ENCODE peak calls at places on chromosomes 11 and 22, in ten cellular contexts. W is A549, R is GM12865, O is fibroblast of lung, E is ovary, P is neural crest cell, A is tibial artery, K is HFFc6, C is AG09309, G is brain microvascular endothelial cell. V is an unnamed sample.

GRCh38 chr11:118224512-118225180 is at the start of gene JAML:
- DNase-seq in W (no peak), R (peak), O (no peak), E (no peak), P (no peak), A (no peak), K (no peak), C (no peak), G (no peak), V (peak)

GRCh38 chr11:74018331-74019005 is 9.6 kb upstream of the UCP3 start:
- DNase-seq in W (no peak), R (no peak), O (peak), E (peak), P (no peak), A (peak), K (peak), C (peak), G (peak), V (peak)

GRCh38 chr11:61892085-61892370 is 683 bp upstream of the FADS3 start:
- DNase-seq in W (no peak), R (no peak), O (no peak), E (no peak), P (no peak), A (no peak), K (no peak), C (no peak), G (no peak), V (no peak)

GRCh38 chr22:50469377-50470305 is 5.2 kb downstream of the SBF1 start:
- DNase-seq in W (no peak), R (peak), O (peak), E (no peak), P (no peak), A (no peak), K (no peak), C (no peak), G (peak), V (peak)

GRCh38 chr11:46480909-46481308 is 89.3 kb upstream of the CHRM4 start:
- DNase-seq in W (no peak), R (no peak), O (no peak), E (no peak), P (no peak), A (no peak), K (no peak), C (no peak), G (no peak), V (no peak)

GRCh38 chr11:68337399-68337835 is 25.0 kb downstream of the LRP5 start:
- DNase-seq in W (no peak), R (no peak), O (no peak), E (no peak), P (no peak), A (no peak), K (no peak), C (no peak), G (no peak), V (no peak)

GRCh38 chr11:5622802-5623201 is 2.0 kb upstream of the TRIM34 start:
- DNase-seq in W (no peak), R (no peak), O (no peak), E (no peak), P (no peak), A (no peak), K (no peak), C (no peak), G (no peak), V (no peak)

GRCh38 chr11:19869946-19870589 is 157.4 kb downstream of the NAV2 start:
- DNase-seq in W (no peak), R (no peak), O (peak), E (no peak), P (no peak), A (no peak), K (no peak), C (no peak), G (no peak), V (no peak)

GRCh38 chr11:131866535-131867400 is 496.4 kb downstream of the NTM start:
- DNase-seq in W (no peak), R (no peak), O (no peak), E (no peak), P (no peak), A (no peak), K (no peak), C (no peak), G (no peak), V (no peak)

GRCh38 chr11:19380375-19380774 is 139.6 kb upstream of the E2F8 start:
- DNase-seq in W (peak), R (no peak), O (peak), E (no peak), P (no peak), A (no peak), K (peak), C (peak), G (peak), V (no peak)

GRCh38 chr11:61516675-61517516 is 8.3 kb downstream of the LRRC10B start:
- DNase-seq in W (peak), R (peak), O (peak), E (peak), P (peak), A (no peak), K (peak), C (no peak), G (peak), V (no peak)

GRCh38 chr11:103582351-103582909 is 454.0 kb upstream of the DDI1 start:
- DNase-seq in W (no peak), R (no peak), O (no peak), E (no peak), P (no peak), A (no peak), K (no peak), C (no peak), G (no peak), V (no peak)

GRCh38 chr22:42908082-42908746 is 51.1 kb upstream of the ARFGAP3 start:
- DNase-seq in W (no peak), R (no peak), O (no peak), E (no peak), P (no peak), A (peak), K (no peak), C (no peak), G (no peak), V (no peak)

GRCh38 chr11:61126266-61126665 is 24.0 kb downstream of the CD5 start:
- DNase-seq in W (no peak), R (no peak), O (no peak), E (peak), P (no peak), A (no peak), K (no peak), C (no peak), G (no peak), V (no peak)

GRCh38 chr22:37018815-37019308 is 385 bp downstream of the TST start:
- DNase-seq in W (peak), R (no peak), O (peak), E (peak), P (peak), A (peak), K (peak), C (no peak), G (peak), V (no peak)

GRCh38 chr11:9992306-9992705 is 301.7 kb downstream of the SBF2 start:
- DNase-seq in W (no peak), R (no peak), O (peak), E (no peak), P (no peak), A (no peak), K (no peak), C (no peak), G (peak), V (no peak)

DNA sequence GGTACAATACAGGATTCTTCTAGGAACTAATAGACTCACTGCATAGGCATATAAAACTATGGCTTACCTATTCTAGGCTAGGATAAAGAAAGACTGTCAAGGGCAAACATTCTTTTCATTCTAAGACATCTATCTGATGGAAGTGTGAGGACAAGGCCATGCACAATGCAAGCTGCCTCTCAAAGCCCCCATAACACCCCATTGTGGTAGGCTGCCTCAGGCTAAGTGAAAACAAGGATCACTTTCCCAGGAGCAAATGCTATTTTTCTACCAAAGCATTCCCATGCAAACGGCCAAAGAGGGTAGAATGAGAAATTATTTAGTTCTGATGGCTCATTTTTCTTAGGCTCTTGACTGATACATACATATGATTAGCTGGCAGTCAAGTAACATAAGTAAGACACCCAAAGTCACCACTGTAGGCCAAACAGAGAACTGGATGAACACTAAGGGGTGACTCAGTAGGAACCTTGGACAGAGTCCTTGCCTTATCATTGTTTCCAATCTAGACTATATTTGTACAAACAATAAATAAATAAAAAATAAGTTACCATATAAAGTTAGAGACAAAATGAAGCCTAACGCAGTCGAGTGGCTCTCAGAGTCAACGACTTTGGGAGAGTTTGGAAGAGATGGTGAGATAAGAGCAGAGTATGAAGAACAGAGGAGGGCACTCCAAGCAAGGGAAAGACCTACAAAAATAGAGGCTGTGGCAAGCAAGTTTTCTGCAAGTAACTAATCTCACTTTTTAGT is 303.6 kb downstream of the SBF2 start:
- DNase-seq in W (peak), R (no peak), O (peak), E (no peak), P (no peak), A (no peak), K (peak), C (no peak), G (peak), V (no peak)
- TF ChIP-seq CTCF in W (peak), R (no peak), O (peak), E (no peak), P (no peak), A (peak), K (peak), C (no peak), G (peak), V (no peak)

DNA sequence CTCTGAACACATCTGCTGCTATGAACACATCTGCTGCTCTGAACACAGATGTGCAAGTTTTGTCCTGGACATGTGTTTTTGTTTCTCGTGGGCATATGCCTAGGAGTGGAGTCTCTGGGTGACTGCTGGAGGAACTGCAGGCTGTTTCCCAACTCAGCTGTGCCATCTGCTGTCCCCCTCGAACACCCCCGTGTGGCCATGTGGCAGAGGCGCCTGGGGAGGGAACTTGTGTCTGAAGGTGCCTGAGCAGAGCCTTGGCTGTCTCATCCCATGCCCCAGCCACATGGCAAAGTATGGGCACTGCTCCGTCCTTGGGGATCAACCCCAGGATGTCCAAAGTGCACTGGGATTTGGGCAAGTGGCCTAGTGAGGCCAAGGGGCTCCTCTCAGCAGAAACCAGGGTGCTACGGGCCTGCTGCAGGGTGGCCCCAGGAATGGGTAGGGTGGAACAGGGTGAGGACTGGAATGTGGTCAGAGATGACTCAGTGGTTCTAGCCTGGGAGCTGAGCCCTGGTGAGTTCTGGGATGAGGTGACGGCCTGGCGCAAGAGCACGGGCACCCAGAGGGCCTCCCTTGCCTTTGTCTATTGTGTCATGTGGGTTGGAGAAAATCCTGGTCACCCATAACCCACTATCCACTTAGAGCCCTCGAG is 14.7 kb downstream of the GATD1 start:
- DNase-seq in W (peak), R (no peak), O (peak), E (no peak), P (no peak), A (peak), K (peak), C (peak), G (peak), V (no peak)
- TF ChIP-seq CTCF in W (peak), R (peak), O (peak), E (no peak), P (peak), A (no peak), K (peak), C (peak), G (peak), V (peak)

GRCh38 chr11:99020324-99021225 is at the start of gene CNTN5:
- DNase-seq in W (peak), R (peak), O (peak), E (no peak), P (peak), A (peak), K (peak), C (no peak), G (peak), V (peak)

GRCh38 chr11:99015634-99016454 is 4.9 kb upstream of the CNTN5 start:
- DNase-seq in W (peak), R (peak), O (peak), E (no peak), P (no peak), A (no peak), K (peak), C (peak), G (peak), V (no peak)

DNA sequence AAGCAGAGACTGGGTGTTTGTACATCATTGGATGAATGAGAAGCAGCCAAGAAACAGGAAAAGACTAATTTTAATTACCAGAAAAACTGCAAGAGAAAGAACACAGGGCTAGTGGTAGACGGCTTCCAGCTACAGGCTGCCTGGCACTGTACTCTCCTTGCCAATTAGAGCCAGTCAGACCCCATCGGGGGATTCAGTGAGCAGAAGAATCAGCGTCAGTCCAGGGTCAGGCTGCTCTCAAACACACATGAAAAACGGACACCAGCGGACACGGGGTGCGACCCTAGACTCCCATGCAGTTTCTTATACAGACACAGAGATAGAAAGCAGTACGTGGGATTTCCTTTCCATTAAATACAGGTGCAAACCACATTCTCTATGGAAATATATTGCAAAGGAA is 1.1 kb upstream of the CNTN5 start:
- DNase-seq in W (no peak), R (no peak), O (no peak), E (no peak), P (no peak), A (no peak), K (no peak), C (no peak), G (no peak), V (no peak)
- TF ChIP-seq CTCF in W (no peak), R (no peak), O (no peak), E (no peak), P (no peak), A (no peak), K (no peak), C (no peak), G (no peak), V (no peak)

GRCh38 chr11:11895672-11896071 is 53.9 kb downstream of the USP47 start:
- DNase-seq in W (peak), R (no peak), O (no peak), E (no peak), P (no peak), A (no peak), K (peak), C (no peak), G (no peak), V (no peak)
- TF ChIP-seq CTCF in W (peak), R (no peak), O (peak), E (no peak), P (no peak), A (peak), K (peak), C (peak), G (peak), V (no peak)

DNA sequence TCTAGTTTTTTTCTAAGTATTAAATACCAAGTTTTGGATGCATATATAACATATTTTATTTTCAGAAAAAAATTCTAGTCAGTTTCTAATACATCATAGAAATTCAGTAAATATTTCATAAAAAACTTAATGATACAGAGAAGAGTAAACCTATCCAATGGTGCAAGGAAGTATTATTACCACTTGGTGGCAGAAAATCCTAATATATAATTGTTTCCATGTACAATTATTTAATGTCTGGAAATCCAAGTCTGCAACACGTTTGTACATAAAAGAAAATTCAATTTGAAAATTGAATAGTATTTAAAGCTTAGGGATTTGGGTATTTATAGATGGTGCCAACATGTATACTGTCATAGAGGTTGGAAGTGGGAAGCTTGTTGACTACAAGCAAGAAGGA is 127.0 kb downstream of the TRPC6 start:
- DNase-seq in W (no peak), R (no peak), O (peak), E (no peak), P (no peak), A (no peak), K (no peak), C (no peak), G (no peak), V (no peak)
- TF ChIP-seq CTCF in W (peak), R (peak), O (peak), E (no peak), P (peak), A (peak), K (peak), C (peak), G (peak), V (no peak)

GRCh38 chr11:112439614-112440013 is 179.0 kb upstream of the PLET1 start:
- DNase-seq in W (no peak), R (no peak), O (no peak), E (no peak), P (no peak), A (no peak), K (no peak), C (no peak), G (no peak), V (no peak)

GRCh38 chr11:112437096-112437495 is 176.4 kb upstream of the PLET1 start:
- DNase-seq in W (no peak), R (no peak), O (no peak), E (no peak), P (no peak), A (no peak), K (no peak), C (no peak), G (no peak), V (no peak)

GRCh38 chr11:112440518-112440917 is 179.9 kb upstream of the PLET1 start:
- DNase-seq in W (peak), R (peak), O (no peak), E (no peak), P (no peak), A (no peak), K (no peak), C (no peak), G (no peak), V (no peak)
- TF ChIP-seq CTCF in W (no peak), R (no peak), O (no peak), E (no peak), P (peak), A (no peak), K (no peak), C (peak), G (peak), V (no peak)

GRCh38 chr11:76129729-76130128 is 76.6 kb downstream of the WNT11 start:
- DNase-seq in W (no peak), R (no peak), O (no peak), E (no peak), P (no peak), A (no peak), K (no peak), C (no peak), G (no peak), V (no peak)
- TF ChIP-seq CTCF in W (no peak), R (no peak), O (no peak), E (no peak), P (no peak), A (no peak), K (no peak), C (no peak), G (no peak), V (no peak)

GRCh38 chr11:35274909-35275807 is 136.2 kb downstream of the CD44 start:
- DNase-seq in W (peak), R (no peak), O (no peak), E (no peak), P (no peak), A (peak), K (peak), C (no peak), G (no peak), V (no peak)
- TF ChIP-seq CTCF in W (no peak), R (no peak), O (no peak), E (no peak), P (no peak), A (no peak), K (no peak), C (no peak), G (no peak), V (no peak)

GRCh38 chr22:47059701-47060161 is 297.3 kb downstream of the TBC1D22A start:
- DNase-seq in W (no peak), R (peak), O (peak), E (no peak), P (no peak), A (no peak), K (no peak), C (no peak), G (no peak), V (no peak)
- TF ChIP-seq CTCF in W (no peak), R (no peak), O (no peak), E (no peak), P (no peak), A (no peak), K (no peak), C (no peak), G (no peak), V (no peak)

DNA sequence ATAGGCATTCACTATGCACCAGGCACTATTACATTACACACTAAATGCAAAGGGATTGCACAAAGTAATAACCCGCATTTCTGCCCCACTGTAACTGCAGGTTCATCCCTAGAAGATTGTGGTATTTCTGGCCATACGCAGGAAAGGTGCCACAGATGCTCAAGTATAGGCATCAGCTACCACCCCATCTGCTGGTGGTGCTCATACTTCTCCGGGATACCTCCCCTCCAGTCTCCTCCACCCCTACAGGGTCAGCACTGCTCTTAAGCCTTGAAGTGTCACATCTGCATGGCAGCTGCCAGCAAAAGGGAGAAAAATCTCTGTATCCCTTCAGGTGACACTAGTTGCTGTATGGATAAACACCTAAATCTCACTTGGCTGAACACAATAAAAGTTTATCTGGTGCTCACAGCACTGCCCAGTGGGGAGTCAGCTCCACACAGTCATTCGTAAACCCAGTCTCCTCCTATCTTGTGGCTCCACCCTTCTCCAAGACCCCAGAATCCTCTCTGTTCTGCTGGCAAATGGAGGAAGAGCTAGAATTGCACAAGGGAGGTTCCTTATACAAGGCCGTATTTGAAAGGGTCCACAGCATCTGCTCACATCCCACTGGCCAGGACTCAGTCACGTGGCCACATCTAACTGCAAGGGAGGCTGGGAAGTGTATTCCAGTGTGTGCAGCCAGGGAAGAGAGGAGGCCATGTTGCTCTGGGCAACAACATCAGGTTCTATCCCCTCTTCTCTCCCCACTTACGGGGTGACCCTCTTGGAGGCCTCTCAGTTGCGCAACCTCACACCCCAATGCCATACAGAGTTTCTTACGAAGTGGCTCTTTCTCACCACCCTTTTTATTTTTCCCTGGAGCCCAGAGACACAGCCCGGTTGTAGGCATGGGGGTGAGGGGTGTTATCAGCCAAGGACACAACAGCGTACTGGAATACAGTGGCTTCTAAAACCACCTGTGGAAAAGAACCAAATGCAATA is 114.7 kb downstream of the BUD13 start:
- DNase-seq in W (peak), R (no peak), O (no peak), E (no peak), P (no peak), A (no peak), K (no peak), C (no peak), G (no peak), V (no peak)
- TF ChIP-seq CTCF in W (no peak), R (no peak), O (no peak), E (no peak), P (no peak), A (no peak), K (no peak), C (no peak), G (no peak), V (no peak)

V was measured in CD14-positive monocyte.